ENCODE peak calls at places on chromosomes 4 and X, in nine cellular contexts. L is Peyer's patch, I is B cell, Q is progenitor cell of endocrine pancreas, X is GM13976, Y is GM06990, N is A549, G is glutamatergic neuron, S is GM12865. K is an unnamed sample.

GRCh38 chrX:76538860-76539259 is 111.3 kb downstream of the MAGEE1 start:
- DNase-seq in L (no peak), I (no peak), Q (no peak), X (no peak), Y (no peak), N (no peak), G (no peak), S (no peak), K (no peak)

GRCh38 chrX:15848576-15848975 is 6.0 kb downstream of the AP1S2 start:
- DNase-seq in L (no peak), I (no peak), Q (no peak), X (no peak), Y (no peak), N (no peak), G (no peak), S (no peak), K (peak)

GRCh38 chrX:150143721-150144440 is 205.6 kb upstream of the EOLA2 start:
- DNase-seq in L (no peak), I (no peak), Q (no peak), X (no peak), Y (no peak), N (no peak), G (no peak), S (no peak), K (no peak)

GRCh38 chrX:39814391-39814790 is 283.4 kb downstream of the BCOR start:
- DNase-seq in L (no peak), I (peak), Q (no peak), X (peak), Y (no peak), N (no peak), G (no peak), S (peak), K (no peak)

GRCh38 chrX:96906741-96907140 is 23.0 kb downstream of the RPA4 start:
- DNase-seq in L (no peak), I (no peak), Q (no peak), X (no peak), Y (no peak), N (no peak), G (no peak), S (no peak), K (peak)

GRCh38 chr4:70902577-70903281 is 560 bp downstream of the MOB1B start:
- DNase-seq in L (no peak), I (no peak), Q (no peak), X (peak), Y (no peak), N (peak), G (no peak), S (no peak), K (no peak)

GRCh38 chrX:30830544-30830943 is 58.5 kb downstream of the TAB3 start:
- DNase-seq in L (no peak), I (no peak), Q (no peak), X (no peak), Y (no peak), N (no peak), G (no peak), S (no peak), K (no peak)

GRCh38 chrX:17559728-17560379 is 177.4 kb upstream of the SCML1 start:
- DNase-seq in L (no peak), I (no peak), Q (no peak), X (no peak), Y (no peak), N (peak), G (no peak), S (no peak), K (peak)

GRCh38 chr4:82797048-82797590 is 1.5 kb downstream of the SCD5 start:
- DNase-seq in L (no peak), I (no peak), Q (no peak), X (no peak), Y (no peak), N (no peak), G (peak), S (no peak), K (peak)

GRCh38 chr4:25506032-25506571 is 129.0 kb downstream of the ANAPC4 start:
- DNase-seq in L (no peak), I (no peak), Q (no peak), X (no peak), Y (peak), N (no peak), G (no peak), S (no peak), K (no peak)

GRCh38 chr4:47122592-47123291 is 91.4 kb downstream of the GABRB1 start:
- DNase-seq in L (no peak), I (peak), Q (peak), X (peak), Y (peak), N (peak), G (peak), S (peak), K (peak)

GRCh38 chr4:182093947-182094346 is 149.3 kb upstream of the TENM3 start:
- DNase-seq in L (no peak), I (no peak), Q (no peak), X (no peak), Y (no peak), N (no peak), G (no peak), S (no peak), K (no peak)
- TF ChIP-seq CTCF in L (no peak), I (no peak), Q (no peak), X (no peak), Y (no peak), N (no peak), G (no peak), S (no peak), K (no peak)

DNA sequence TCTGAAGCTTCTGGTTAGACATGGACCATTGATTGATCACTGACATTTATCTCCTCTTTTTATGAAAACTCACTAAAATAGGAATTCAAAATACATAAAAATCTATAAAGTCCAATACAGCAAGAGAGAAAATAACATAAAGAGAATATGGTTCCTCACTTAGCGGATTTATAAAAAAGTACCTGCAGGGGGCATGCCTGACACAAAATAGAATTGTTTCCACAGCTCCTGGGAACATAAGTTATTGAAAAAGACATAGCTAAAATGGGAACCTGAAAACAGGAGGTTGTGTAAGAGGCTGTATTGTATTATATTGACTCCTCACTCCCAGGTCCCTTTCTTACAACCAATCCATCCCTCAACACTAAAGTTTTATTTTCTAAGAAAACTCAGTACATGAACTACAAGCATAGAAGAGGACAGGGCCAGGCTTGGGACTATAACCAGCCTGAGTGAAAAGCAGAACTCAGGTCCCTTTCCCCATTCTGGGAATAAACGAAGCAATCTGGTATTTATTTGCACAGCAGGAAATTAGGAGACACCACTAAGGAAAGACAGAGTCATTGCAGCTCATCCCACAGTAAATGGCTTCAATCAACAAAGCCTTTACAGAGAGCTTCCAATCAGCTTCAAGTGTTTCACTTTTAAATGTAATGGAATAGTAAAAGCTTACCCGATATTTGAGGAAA is 121.1 kb upstream of the NDST4 start:
- DNase-seq in L (no peak), I (no peak), Q (no peak), X (peak), Y (no peak), N (no peak), G (no peak), S (peak), K (peak)
- TF ChIP-seq CTCF in L (no peak), I (no peak), Q (peak), X (no peak), Y (peak), N (peak), G (peak), S (peak), K (no peak)

DNA sequence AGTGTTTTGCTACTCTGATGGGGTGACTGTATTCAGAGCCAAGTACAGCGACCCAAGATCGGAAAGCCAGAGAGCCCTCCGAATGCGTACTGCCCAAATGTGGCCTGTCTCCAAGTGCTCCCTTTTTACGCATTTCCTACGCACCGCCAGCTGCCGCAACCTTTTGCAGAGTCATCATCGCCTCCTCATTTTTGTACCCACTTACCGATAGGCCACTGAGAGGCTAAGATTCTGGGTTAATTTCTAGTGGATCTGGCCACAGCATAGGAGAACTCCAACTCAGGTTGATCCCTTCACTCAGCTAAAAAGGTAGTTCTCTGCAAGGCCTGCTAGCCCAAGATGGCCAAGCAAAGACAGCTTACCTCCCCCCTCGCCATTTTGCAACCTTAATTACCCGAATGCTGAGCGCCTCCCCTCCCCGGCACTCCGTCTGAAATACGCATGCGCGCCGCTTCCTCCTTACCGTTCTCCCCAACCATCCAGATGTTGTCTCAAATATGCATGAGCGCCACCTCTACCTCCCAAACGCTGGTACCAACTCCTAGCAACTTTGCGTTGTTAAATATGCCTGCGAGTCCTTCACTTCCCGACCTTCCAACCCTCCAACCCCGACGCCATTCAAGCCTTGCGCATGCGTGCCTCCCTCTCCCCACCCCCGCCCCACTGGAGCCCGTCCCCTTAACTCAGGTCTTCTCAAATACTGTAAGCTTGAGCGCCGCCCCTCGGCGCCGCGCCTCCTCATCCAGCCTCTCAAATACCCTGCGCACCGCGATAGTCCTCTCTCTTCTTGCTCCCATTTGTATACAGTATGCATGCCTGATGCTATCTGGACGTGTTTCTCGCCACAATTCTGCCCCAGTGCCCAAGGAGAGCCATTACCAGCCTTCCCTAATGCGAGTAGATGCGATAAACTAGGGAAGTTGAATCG is 11.8 kb upstream of the ZCCHC13 start:
- DNase-seq in L (peak), I (peak), Q (peak), X (peak), Y (peak), N (peak), G (peak), S (peak), K (peak)
- TF ChIP-seq CTCF in L (no peak), I (no peak), Q (peak), X (peak), Y (peak), N (peak), G (no peak), S (peak), K (no peak)

GRCh38 chr4:102827674-102828496 is 534 bp upstream of the UBE2D3 start:
- DNase-seq in L (peak), I (peak), Q (peak), X (peak), Y (peak), N (peak), G (peak), S (peak), K (peak)
- TF ChIP-seq CTCF in L (no peak), I (no peak), Q (no peak), X (peak), Y (peak), N (no peak), G (no peak), S (no peak), K (no peak)

GRCh38 chrX:50206753-50207152 is 2.2 kb downstream of the CCNB3 start:
- DNase-seq in L (no peak), I (no peak), Q (no peak), X (no peak), Y (no peak), N (no peak), G (no peak), S (no peak), K (no peak)
- TF ChIP-seq CTCF in L (no peak), I (no peak), Q (no peak), X (no peak), Y (no peak), N (no peak), G (no peak), S (no peak), K (no peak)